ENCODE peak calls at places on chromosomes 5 and 9, in seven cellular contexts. P, S, C, B, A, N and X are unnamed samples.

GRCh38 chr9:114278881-114279570 is 43.9 kb upstream of the ORM1 start:
- DNase-seq in P (peak; percentile 17), S (no peak), C (peak; percentile 88), B (peak; percentile 69), A (no peak), N (peak; percentile 96), X (no peak)

GRCh38 chr5:125703616-125704015 is 719.6 kb upstream of the GRAMD2B start:
- DNase-seq in P (no peak), S (no peak), C (peak; percentile 56), B (no peak), A (no peak), N (no peak), X (no peak)

GRCh38 chr5:1885476-1885755 is 2.7 kb upstream of the IRX4 start:
- DNase-seq in P (no peak), S (no peak), C (peak; percentile 45), B (no peak), A (no peak), N (no peak), X (no peak)

GRCh38 chr5:28009526-28010025 is 971.2 kb upstream of the CDH9 start:
- DNase-seq in P (no peak), S (no peak), C (peak; percentile 5), B (no peak), A (no peak), N (no peak), X (no peak)

GRCh38 chr5:125043781-125044391 is 297.4 kb upstream of the ZNF608 start:
- DNase-seq in P (no peak), S (no peak), C (peak; percentile 66), B (peak; percentile 62), A (no peak), N (peak; percentile 86), X (no peak)

GRCh38 chr9:134304712-134305111 is 21.5 kb upstream of the RXRA start:
- DNase-seq in P (no peak), S (no peak), C (no peak), B (no peak), A (no peak), N (no peak), X (no peak)

GRCh38 chr9:36149197-36149596 is 12.7 kb downstream of the GLIPR2 start:
- DNase-seq in P (no peak), S (no peak), C (peak; percentile 48), B (peak; percentile 72), A (no peak), N (peak; percentile 77), X (peak; percentile 38)

GRCh38 chr5:124444147-124444775 is 302.2 kb downstream of the ZNF608 start:
- DNase-seq in P (peak; percentile 94), S (no peak), C (no peak), B (no peak), A (no peak), N (no peak), X (no peak)

GRCh38 chr5:91194861-91195460 is 188.2 kb downstream of the ARRDC3 start:
- DNase-seq in P (no peak), S (no peak), C (no peak), B (no peak), A (no peak), N (no peak), X (no peak)

GRCh38 chr9:129109952-129110739 is 447 bp downstream of the CRAT start:
- DNase-seq in P (peak; percentile 18), S (peak; percentile 7), C (no peak), B (no peak), A (peak; percentile 12), N (peak; percentile 38), X (no peak)

GRCh38 chr5:172110921-172111873 is 76.8 kb downstream of the STK10 start:
- DNase-seq in P (peak; percentile 96), S (peak; percentile 98), C (peak; percentile 80), B (peak; percentile 44), A (peak; percentile 33), N (peak; percentile 55), X (no peak)

GRCh38 chr5:79802995-79803394 is 113.4 kb downstream of the CMYA5 start:
- DNase-seq in P (no peak), S (no peak), C (no peak), B (no peak), A (no peak), N (no peak), X (no peak)

GRCh38 chr5:1257841-1258240 is 32.7 kb downstream of the SLC6A18 start:
- DNase-seq in P (no peak), S (no peak), C (no peak), B (no peak), A (no peak), N (no peak), X (no peak)

GRCh38 chr5:113866763-113867162 is 353.3 kb downstream of the YTHDC2 start:
- DNase-seq in P (no peak), S (no peak), C (no peak), B (no peak), A (no peak), N (no peak), X (no peak)

GRCh38 chr5:127942246-127943060 is 141.1 kb upstream of the SLC12A2 start:
- DNase-seq in P (no peak), S (no peak), C (peak; percentile 24), B (peak; percentile 39), A (no peak), N (no peak), X (no peak)

GRCh38 chr5:159536166-159536565 is 205.9 kb upstream of the IL12B start:
- DNase-seq in P (no peak), S (no peak), C (no peak), B (no peak), A (no peak), N (no peak), X (no peak)

GRCh38 chr5:13704401-13704800 is 240.1 kb downstream of the DNAH5 start:
- DNase-seq in P (no peak), S (no peak), C (no peak), B (no peak), A (no peak), N (peak; percentile 11), X (no peak)

GRCh38 chr5:58517192-58517591 is 26.0 kb downstream of the GAPT start:
- DNase-seq in P (no peak), S (no peak), C (no peak), B (no peak), A (no peak), N (no peak), X (no peak)

GRCh38 chr5:57900356-57900944 is 417.8 kb upstream of the ACTBL2 start:
- DNase-seq in P (no peak), S (no peak), C (no peak), B (no peak), A (no peak), N (no peak), X (peak; percentile 1)

GRCh38 chr5:11851402-11851801 is 52.8 kb downstream of the CTNND2 start:
- DNase-seq in P (no peak), S (no peak), C (no peak), B (no peak), A (no peak), N (peak; percentile 38), X (no peak)

GRCh38 chr9:35258665-35259474 is 97.1 kb downstream of the UNC13B start:
- DNase-seq in P (peak; percentile 68), S (peak; percentile 64), C (peak; percentile 51), B (peak; percentile 81), A (peak; percentile 61), N (peak; percentile 56), X (no peak)

GRCh38 chr9:112751059-112751795 is 667 bp downstream of the SNX30 start:
- DNase-seq in P (peak; percentile 68), S (peak; percentile 83), C (peak; percentile 72), B (peak; percentile 62), A (no peak), N (peak; percentile 43), X (peak; percentile 56)

GRCh38 chr9:38073882-38074281 is 4.9 kb upstream of the SHB start:
- DNase-seq in P (no peak), S (no peak), C (peak; percentile 51), B (no peak), A (no peak), N (no peak), X (no peak)

GRCh38 chr9:15182003-15182695 is 124.9 kb downstream of the TTC39B start:
- DNase-seq in P (no peak), S (no peak), C (no peak), B (no peak), A (no peak), N (no peak), X (no peak)

GRCh38 chr9:101138516-101138915 is 110.0 kb downstream of the PLPPR1 start:
- DNase-seq in P (no peak), S (no peak), C (no peak), B (no peak), A (no peak), N (no peak), X (no peak)

GRCh38 chr5:76082790-76083554 is at the start of gene SV2C:
- DNase-seq in P (peak; percentile 30), S (peak; percentile 16), C (peak; percentile 21), B (no peak), A (no peak), N (no peak), X (no peak)

GRCh38 chr9:17291766-17292165 is 156.9 kb downstream of the CNTLN start:
- DNase-seq in P (no peak), S (no peak), C (peak; percentile 36), B (peak; percentile 67), A (no peak), N (peak; percentile 43), X (no peak)

GRCh38 chr5:136021016-136021405 is 7.8 kb upstream of the TGFBI start:
- DNase-seq in P (no peak), S (no peak), C (peak; percentile 63), B (peak; percentile 63), A (no peak), N (peak; percentile 75), X (no peak)